ENCODE peak calls at places on chromosomes 13 and 19, in four cellular contexts. E is K562, B is GM12891, T is GM12878. L is an unnamed sample.

GRCh38 chr19:47580397-47580796 is 7.4 kb upstream of the ZNF541 start:
- DNase-seq in B (no peak), E (no peak), T (no peak), L (no peak)

GRCh38 chr13:110055089-110055488 is 251.9 kb downstream of the COL4A1 start:
- DNase-seq in E (no peak), B (no peak), T (no peak), L (no peak)

GRCh38 chr19:34316741-34317241 is 48.2 kb upstream of the GPI start:
- DNase-seq in T (no peak), B (no peak), E (peak), L (no peak)

GRCh38 chr13:89457977-89458376 is 1786.8 kb downstream of the SLITRK5 start:
- DNase-seq in B (no peak), E (no peak), T (no peak), L (no peak)

GRCh38 chr13:67095621-67096020 is 134.5 kb downstream of the PCDH9 start:
- DNase-seq in B (no peak), T (no peak), E (no peak), L (no peak)

GRCh38 chr19:33157906-33158305 is 26.0 kb downstream of the WDR88 start:
- DNase-seq in T (no peak), E (no peak), B (no peak), L (no peak)

GRCh38 chr13:114130708-114131580 is 1.5 kb downstream of the RASA3 start:
- DNase-seq in T (no peak), B (peak), E (peak), L (no peak)

GRCh38 chr13:106100261-106100919 is 435.1 kb downstream of the EFNB2 start:
- DNase-seq in B (no peak), T (no peak), E (no peak), L (no peak)

GRCh38 chr19:35292986-35293732 is 1.2 kb downstream of the MAG start:
- DNase-seq in T (no peak), E (no peak), B (no peak), L (no peak)

GRCh38 chr13:59269476-59269875 is 894.3 kb downstream of the DIAPH3 start:
- DNase-seq in T (no peak), B (no peak), E (no peak), L (no peak)

GRCh38 chr13:31686660-31687430 is 52.5 kb upstream of the RXFP2 start:
- DNase-seq in T (no peak), E (no peak), B (no peak), L (no peak)

GRCh38 chr19:40933025-40933424 is 51.0 kb upstream of the CYP2A7 start:
- DNase-seq in E (no peak), T (no peak), B (no peak), L (no peak)

GRCh38 chr19:54851353-54851752 is 1.1 kb downstream of the KIR3DL2 start:
- DNase-seq in B (no peak), E (no peak), T (no peak), L (peak)

GRCh38 chr13:48827709-48828108 is 148.0 kb upstream of the FNDC3A start:
- DNase-seq in E (no peak), B (no peak), T (no peak), L (no peak)

GRCh38 chr13:70541451-70541850 is 433.2 kb upstream of the KLHL1 start:
- DNase-seq in B (no peak), T (no peak), E (no peak), L (no peak)

GRCh38 chr19:58482372-58482771 is 6.2 kb downstream of the ZNF446 start:
- DNase-seq in B (no peak), T (no peak), E (no peak), L (no peak)

GRCh38 chr19:53183146-53183545 is 10.0 kb downstream of the ZNF665 start:
- DNase-seq in E (no peak), B (no peak), T (no peak), L (no peak)

GRCh38 chr13:104954210-104954609 is 1581.3 kb downstream of the EFNB2 start:
- DNase-seq in E (no peak), T (no peak), B (no peak), L (no peak)

GRCh38 chr13:25354377-25354776 is 17.4 kb upstream of the ATP8A2 start:
- DNase-seq in E (no peak), T (no peak), B (no peak), L (no peak)

GRCh38 chr13:47250141-47250540 is 353.3 kb upstream of the HTR2A start:
- DNase-seq in E (no peak), T (no peak), B (no peak), L (no peak)

GRCh38 chr19:7550987-7551761 is 15.7 kb downstream of the PNPLA6 start:
- DNase-seq in E (peak), B (no peak), T (no peak), L (no peak)

GRCh38 chr13:97246596-97246995 is 24.5 kb downstream of the MBNL2 start:
- DNase-seq in B (no peak), T (no peak), E (no peak), L (no peak)

GRCh38 chr19:41325947-41326706 is 16.2 kb downstream of the CCDC97 start:
- DNase-seq in T (no peak), E (no peak), B (peak), L (no peak)

GRCh38 chr13:50409186-50409585 is 393.9 kb downstream of the KCNRG start:
- DNase-seq in B (no peak), E (no peak), T (no peak), L (no peak)

GRCh38 chr13:50412046-50412617 is 396.9 kb downstream of the KCNRG start:
- DNase-seq in E (no peak), B (no peak), T (no peak), L (no peak)

GRCh38 chr13:50414640-50415039 is 399.4 kb downstream of the KCNRG start:
- DNase-seq in T (no peak), E (no peak), B (no peak), L (no peak)

GRCh38 chr13:50408068-50408467 is 392.8 kb downstream of the KCNRG start:
- DNase-seq in T (no peak), E (no peak), B (no peak), L (no peak)

DNA sequence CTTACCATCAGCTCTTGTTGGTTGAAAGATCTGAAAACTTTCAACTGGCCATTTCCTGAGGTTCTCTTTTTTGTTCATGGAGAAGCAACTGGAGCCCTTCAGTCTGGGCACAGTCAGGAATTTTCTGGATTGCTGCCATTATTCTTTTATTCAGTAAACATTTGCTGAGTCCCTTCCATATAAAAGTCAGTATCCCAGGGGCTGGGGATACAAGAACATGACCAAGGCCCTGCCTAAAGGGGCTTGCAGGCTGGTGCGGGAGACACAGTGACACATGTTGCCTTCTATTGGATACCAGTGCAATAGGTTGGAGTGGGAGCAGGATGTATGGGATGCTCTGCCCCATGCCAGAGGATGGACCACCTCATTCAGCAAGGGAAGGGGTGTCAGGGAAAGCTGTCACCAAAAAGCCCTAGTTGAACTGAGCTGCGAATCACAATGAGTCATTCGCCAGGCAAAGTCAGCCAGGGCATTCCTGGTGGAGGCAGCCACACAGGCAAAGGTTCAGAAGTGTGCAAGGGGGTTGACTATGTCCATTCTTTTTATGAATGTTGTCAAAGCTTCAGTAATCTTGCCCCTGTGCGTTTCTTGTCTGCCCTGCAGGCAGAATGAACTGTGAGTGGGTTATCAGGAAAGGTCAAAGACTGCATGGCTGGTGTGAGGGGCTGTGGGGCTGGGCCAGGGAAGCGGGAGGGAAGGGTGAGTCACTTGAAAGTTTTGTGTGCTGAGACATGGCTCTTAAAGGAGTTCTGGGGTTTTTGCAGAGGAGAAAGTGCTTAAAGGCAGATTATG is 395.9 kb downstream of the KCNRG start:
- DNase-seq in E (peak), T (no peak), B (no peak), L (no peak)
- TF ChIP-seq SPI1 in E (no peak), T (no peak), B (no peak), L (no peak)

DNA sequence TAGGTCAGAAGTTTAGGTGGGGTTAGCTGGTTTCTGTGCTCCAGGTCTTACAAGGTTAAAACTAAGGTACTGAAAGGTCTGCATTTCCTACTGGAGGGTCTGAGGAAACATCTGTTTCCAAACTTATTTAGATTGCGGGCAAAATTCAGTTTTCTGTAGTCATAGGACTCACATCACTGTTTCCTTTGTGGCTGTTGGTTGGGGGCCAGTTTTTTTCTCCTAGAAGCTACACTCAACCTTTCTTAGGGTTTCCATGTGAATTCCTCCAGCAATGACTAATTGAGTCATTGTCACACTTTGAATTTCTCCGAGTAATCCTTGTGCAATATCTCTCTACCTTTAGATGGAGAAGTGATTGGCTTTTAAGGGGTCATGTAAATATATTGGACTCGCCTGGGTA is 773.4 kb upstream of the SLITRK1 start:
- DNase-seq in B (no peak), T (no peak), E (no peak), L (no peak)
- TF ChIP-seq SPI1 in B (no peak), T (no peak), E (no peak), L (no peak)

GRCh38 chr13:28467034-28467433 is 27.9 kb downstream of the FLT1 start:
- DNase-seq in B (no peak), E (no peak), T (no peak), L (no peak)
- TF ChIP-seq SPI1 in B (no peak), E (no peak), T (no peak), L (no peak)

GRCh38 chr19:1651061-1651547 is 1.3 kb downstream of the TCF3 start:
- DNase-seq in T (peak), B (no peak), E (no peak), L (no peak)
- TF ChIP-seq SPI1 in T (no peak), B (no peak), E (no peak), L (no peak)

GRCh38 chr19:3036119-3036794 is 7.2 kb upstream of the TLE2 start:
- DNase-seq in B (peak), T (peak), E (peak), L (peak)
- TF ChIP-seq SPI1 in B (no peak), T (no peak), E (no peak), L (no peak)

DNA sequence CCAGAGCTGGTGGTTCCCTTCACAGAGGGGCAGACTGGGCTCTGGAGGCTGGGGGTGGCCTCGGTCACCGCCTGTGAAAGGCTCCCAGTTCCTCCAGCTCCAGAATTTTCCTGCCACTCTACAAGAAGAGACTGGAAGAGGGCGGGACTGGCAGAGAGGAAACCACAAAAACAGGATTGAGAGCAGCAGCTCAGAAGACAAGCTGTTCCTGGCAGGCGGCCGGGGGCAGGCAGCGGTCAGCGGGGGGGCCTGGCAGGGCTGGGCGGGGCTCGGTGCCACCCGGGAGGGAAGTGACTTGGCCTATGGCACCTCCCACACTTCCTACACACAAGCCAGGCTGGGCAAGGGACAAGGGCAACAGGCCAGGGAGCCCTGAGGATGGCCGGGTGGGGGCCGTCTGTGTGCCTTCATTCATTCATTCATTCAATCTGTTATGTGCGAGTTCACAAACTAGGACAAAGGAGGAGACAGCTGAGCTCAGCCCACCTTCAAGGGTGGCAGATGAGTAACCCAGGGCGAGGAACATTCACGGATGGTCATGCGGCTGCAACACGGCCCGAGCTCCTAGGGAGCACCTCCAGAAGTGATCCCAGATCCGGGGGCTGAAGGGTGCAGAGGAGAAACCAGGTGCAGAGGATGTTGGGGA is 16.9 kb upstream of the BTBD2 start:
- DNase-seq in T (no peak), B (no peak), E (no peak), L (peak)
- TF ChIP-seq SPI1 in T (no peak), B (no peak), E (no peak), L (peak)

GRCh38 chr19:27738569-27739193 is 1474.3 kb downstream of the UQCRFS1 start:
- DNase-seq in E (no peak), B (no peak), T (no peak), L (no peak)

GRCh38 chr19:27740396-27740795 is 1472.6 kb downstream of the UQCRFS1 start:
- DNase-seq in B (no peak), E (no peak), T (no peak), L (no peak)

GRCh38 chr19:27744926-27745844 is 1467.8 kb downstream of the UQCRFS1 start:
- DNase-seq in T (no peak), B (no peak), E (no peak), L (no peak)

GRCh38 chr19:27742041-27742440 is 1470.9 kb downstream of the UQCRFS1 start:
- DNase-seq in T (no peak), E (no peak), B (no peak), L (no peak)

GRCh38 chr19:27741236-27741635 is 1471.7 kb downstream of the UQCRFS1 start:
- DNase-seq in E (no peak), B (no peak), T (no peak), L (no peak)
- TF ChIP-seq SPI1 in E (no peak), B (no peak), T (no peak), L (no peak)

DNA sequence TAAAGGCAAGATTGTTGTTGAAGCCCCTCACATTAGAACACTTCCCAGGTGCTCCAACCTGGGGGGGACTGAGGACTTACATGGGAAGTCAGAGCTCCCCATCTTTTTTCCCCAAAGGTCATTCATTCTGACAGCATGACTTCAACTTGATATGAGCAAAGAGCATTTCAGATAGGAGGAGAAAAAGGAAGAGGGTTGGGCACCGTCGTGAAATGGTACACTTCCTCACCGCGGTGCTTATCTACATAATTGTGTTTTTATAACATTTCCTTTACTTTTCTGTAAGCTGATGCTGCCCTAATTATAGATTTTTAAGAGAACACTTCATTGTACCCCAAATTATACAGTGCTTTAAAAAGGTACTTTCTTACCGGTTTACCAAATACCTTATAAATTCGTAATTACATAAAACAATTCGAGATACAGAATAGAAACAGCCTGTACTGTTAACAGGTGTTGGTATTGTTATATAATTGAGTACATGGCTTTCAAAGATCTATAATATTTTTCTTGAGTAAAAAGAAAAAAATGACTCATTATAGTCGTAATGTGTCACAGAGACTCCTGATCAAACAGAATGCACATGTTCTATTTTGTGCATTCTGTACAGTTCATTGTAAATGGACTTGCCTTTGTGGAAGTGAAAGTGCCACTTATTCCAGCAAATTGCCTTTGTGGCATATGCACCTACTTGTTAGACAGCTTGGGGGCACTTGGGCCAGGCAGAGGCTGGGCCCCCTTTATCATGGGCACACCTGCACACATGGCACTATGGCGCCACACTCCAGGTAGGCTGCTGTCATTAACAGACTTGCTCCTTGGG is 81.8 kb downstream of the GGACT start:
- DNase-seq in E (no peak), T (no peak), B (no peak), L (no peak)
- TF ChIP-seq SPI1 in E (no peak), T (peak), B (peak), L (peak)

DNA sequence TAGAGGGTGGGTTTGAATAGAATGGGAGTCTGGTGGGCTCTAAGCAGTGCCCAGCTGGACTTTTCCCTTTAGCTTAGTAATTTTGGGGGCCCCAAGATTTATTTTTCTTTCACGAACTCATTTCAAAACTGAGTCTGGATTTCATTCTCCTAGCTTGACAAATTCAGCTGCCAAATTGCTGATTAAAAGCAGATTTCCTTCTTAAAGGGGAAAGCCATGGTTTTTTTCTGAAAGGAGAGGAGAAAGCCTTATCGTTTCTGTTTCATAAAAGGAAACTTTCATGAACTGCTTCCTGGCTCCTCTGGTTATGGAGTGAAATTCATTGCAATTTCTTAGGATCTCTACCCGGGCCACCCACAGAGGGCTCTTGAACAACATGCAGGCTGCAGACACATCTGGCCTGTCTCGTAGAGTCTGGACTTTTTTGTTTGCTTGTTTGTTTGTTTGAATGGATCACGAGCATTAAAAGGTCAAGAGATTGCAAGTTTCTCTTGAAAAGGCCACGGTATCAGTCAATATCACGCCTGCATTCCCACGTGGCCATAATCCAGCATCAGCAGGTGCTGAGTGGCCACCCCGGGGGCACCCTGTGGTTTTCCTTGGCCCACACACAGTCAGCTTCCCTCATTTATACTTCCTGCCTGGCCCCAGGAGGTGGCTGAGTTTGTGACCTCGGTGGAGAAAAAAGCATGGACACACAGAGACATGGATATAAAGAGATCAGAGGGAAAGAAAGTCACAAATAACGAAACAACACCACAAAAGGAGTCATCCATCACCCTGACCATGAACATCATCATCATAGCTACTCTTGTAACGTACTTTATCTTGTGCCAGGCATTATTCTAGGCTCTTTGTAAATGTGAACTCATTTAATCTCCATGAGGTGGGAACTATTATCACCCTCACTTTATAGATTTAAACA is 10.5 kb upstream of the KLK4 start:
- DNase-seq in E (no peak), B (no peak), T (no peak), L (no peak)
- TF ChIP-seq SPI1 in E (no peak), B (no peak), T (no peak), L (no peak)

GRCh38 chr19:19403373-19403901 is 2.0 kb upstream of the GATAD2A start:
- DNase-seq in B (no peak), T (no peak), E (no peak), L (no peak)
- TF ChIP-seq SPI1 in B (no peak), T (no peak), E (no peak), L (no peak)